ENCODE peak calls at places on chromosomes 5 and 9, in eight cellular contexts. Q is foreskin fibroblast, N is HFFc6, T is A549, P is fibroblast of pulmonary artery, U is kidney, C is Peyer's patch, Z is Calu3. B is an unnamed sample.

GRCh38 chr9:80501635-80502034 is 929.9 kb downstream of the TLE4 start:
- DNase-seq in Q (peak; percentile 42), N (no peak), U (no peak), C (no peak), T (no peak), P (peak; percentile 24), Z (no peak), B (no peak)

GRCh38 chr5:181052526-181052927 is 12.5 kb downstream of the BTNL9 start:
- DNase-seq in P (peak; percentile 8), N (no peak), U (no peak), C (no peak), Z (peak; percentile 23), Q (peak; percentile 40), T (no peak), B (no peak)

GRCh38 chr5:6804766-6805165 is 91.5 kb downstream of the TENT4A start:
- DNase-seq in Q (peak; percentile 17), U (no peak), P (peak; percentile 23), N (peak; percentile 37), C (no peak), Z (no peak), T (no peak), B (no peak)

GRCh38 chr9:4718911-4719310 is 22.1 kb downstream of the AK3 start:
- DNase-seq in Q (no peak), N (no peak), U (no peak), C (no peak), Z (no peak), P (no peak), T (no peak), B (no peak)

GRCh38 chr5:56631719-56632118 is 183.6 kb upstream of the MAP3K1 start:
- DNase-seq in C (no peak), P (no peak), Q (no peak), Z (no peak), U (no peak), T (no peak), N (no peak), B (no peak)

GRCh38 chr5:111231053-111231586 is 6.9 kb downstream of the CAMK4 start:
- DNase-seq in Z (no peak), N (no peak), Q (no peak), P (no peak), U (no peak), T (no peak), C (no peak), B (no peak)

GRCh38 chr5:151094054-151094858 is 13.4 kb upstream of the TNIP1 start:
- DNase-seq in C (peak; percentile 67), U (no peak), P (peak; percentile 53), N (no peak), T (peak; percentile 43), Q (peak; percentile 35), Z (peak; percentile 82), B (no peak)

GRCh38 chr5:2123874-2124273 is 241.1 kb upstream of the IRX4 start:
- DNase-seq in C (no peak), Q (no peak), T (no peak), U (no peak), Z (no peak), P (no peak), N (no peak), B (no peak)

GRCh38 chr5:162768962-162769464 is 668.4 kb upstream of the CCNG1 start:
- DNase-seq in N (no peak), U (no peak), Z (no peak), Q (no peak), P (no peak), C (no peak), T (no peak), B (no peak)

GRCh38 chr9:2414465-2414864 is 207.1 kb upstream of the VLDLR start:
- DNase-seq in Z (no peak), P (peak; percentile 26), U (no peak), C (no peak), N (no peak), T (no peak), Q (no peak), B (no peak)

GRCh38 chr5:97102010-97102470 is 40.4 kb downstream of the LIX1 start:
- DNase-seq in Q (no peak), U (no peak), N (no peak), P (no peak), C (no peak), Z (no peak), T (no peak), B (no peak)

GRCh38 chr9:95265960-95266359 is 51.5 kb downstream of the FANCC start:
- DNase-seq in N (no peak), Z (no peak), P (no peak), Q (no peak), U (no peak), C (no peak), T (no peak), B (no peak)

GRCh38 chr9:109161471-109161870 is 5.6 kb downstream of the FRRS1L start:
- DNase-seq in Z (no peak), P (no peak), N (no peak), C (no peak), Q (no peak), U (no peak), T (no peak), B (no peak)

GRCh38 chr9:105425817-105426433 is 21.9 kb upstream of the FSD1L start:
- DNase-seq in U (no peak), Q (peak; percentile 61), N (peak; percentile 38), Z (no peak), P (peak; percentile 58), T (peak; percentile 55), C (no peak), B (no peak)

GRCh38 chr5:66821626-66822429 is 225.6 kb downstream of the MAST4 start:
- DNase-seq in T (no peak), Z (no peak), N (no peak), U (no peak), P (peak; percentile 45), C (no peak), Q (no peak), B (no peak)

GRCh38 chr5:101976933-101977332 is 319.2 kb downstream of the SLCO4C1 start:
- DNase-seq in N (no peak), P (no peak), T (no peak), C (no peak), Q (no peak), Z (no peak), U (no peak), B (no peak)

GRCh38 chr5:157657516-157657915 is 5.3 kb upstream of the SOX30 start:
- DNase-seq in U (no peak), C (no peak), N (no peak), Q (no peak), P (no peak), Z (no peak), T (no peak), B (no peak)

GRCh38 chr9:70805953-70806352 is 315.5 kb downstream of the TRPM3 start:
- DNase-seq in Z (no peak), Q (peak; percentile 75), P (no peak), C (no peak), T (no peak), U (no peak), N (no peak), B (no peak)

GRCh38 chr9:134381671-134382505 is 55.6 kb downstream of the RXRA start:
- DNase-seq in T (no peak), P (no peak), N (no peak), U (no peak), Q (no peak), Z (no peak), C (peak; percentile 64), B (no peak)

GRCh38 chr9:93945400-93946337 is 9.5 kb downstream of the BARX1 start:
- DNase-seq in Z (no peak), T (no peak), C (no peak), N (no peak), Q (no peak), P (no peak), U (no peak), B (no peak)

GRCh38 chr5:123124495-123125171 is 35.6 kb downstream of the PRDM6 start:
- DNase-seq in U (no peak), Z (no peak), C (no peak), P (peak; percentile 44), T (no peak), Q (no peak), N (no peak), B (no peak)

GRCh38 chr5:96297290-96297689 is 135.8 kb downstream of the PCSK1 start:
- DNase-seq in T (no peak), U (no peak), N (peak; percentile 82), C (no peak), P (peak; percentile 75), Q (peak; percentile 92), Z (no peak), B (no peak)

GRCh38 chr9:124218438-124219289 is 39.1 kb upstream of the NEK6 start:
- DNase-seq in C (peak; percentile 70), P (peak; percentile 42), Q (peak; percentile 68), N (peak; percentile 40), T (peak; percentile 72), U (no peak), Z (peak; percentile 62), B (peak; percentile 54)
- TF ChIP-seq CTCF in C (peak; percentile 27), P (peak; percentile 11), Q (no peak), N (peak; percentile 25), T (no peak), U (no peak), Z (no peak), B (peak; percentile 35)

DNA sequence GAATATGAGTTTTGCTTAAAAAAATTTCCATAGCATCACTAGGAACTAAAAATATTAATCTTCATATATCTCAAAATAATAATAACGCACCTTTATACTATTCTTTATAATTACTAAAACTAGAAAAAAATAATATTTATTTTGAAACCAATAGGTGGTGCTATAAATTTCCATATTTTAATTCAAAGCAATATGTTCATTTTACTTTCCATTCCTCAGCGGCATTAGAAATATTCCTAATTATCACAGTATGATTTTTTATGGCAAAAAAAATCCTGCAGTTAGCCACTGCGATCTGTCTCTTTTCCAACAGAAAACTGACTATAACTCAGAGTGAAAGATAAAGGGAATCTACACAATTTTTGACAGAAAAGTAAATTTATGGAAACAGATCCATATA is 167.4 kb upstream of the MPDZ start:
- DNase-seq in T (no peak), Q (no peak), C (no peak), P (peak; percentile 34), U (no peak), N (no peak), Z (no peak), B (no peak)
- TF ChIP-seq CTCF in T (peak; percentile 29), Q (no peak), C (no peak), P (peak; percentile 5), U (no peak), N (peak; percentile 72), Z (no peak), B (peak; percentile 83)

GRCh38 chr5:50440651-50441478 is at the start of gene EMB:
- DNase-seq in Q (peak; percentile 33), N (no peak), T (peak; percentile 16), U (peak; percentile 90), P (peak; percentile 1), C (peak; percentile 89), Z (peak; percentile 80), B (no peak)
- TF ChIP-seq CTCF in Q (no peak), N (no peak), T (peak; percentile 7), U (no peak), P (no peak), C (peak; percentile 47), Z (peak; percentile 32), B (peak; percentile 58)

DNA sequence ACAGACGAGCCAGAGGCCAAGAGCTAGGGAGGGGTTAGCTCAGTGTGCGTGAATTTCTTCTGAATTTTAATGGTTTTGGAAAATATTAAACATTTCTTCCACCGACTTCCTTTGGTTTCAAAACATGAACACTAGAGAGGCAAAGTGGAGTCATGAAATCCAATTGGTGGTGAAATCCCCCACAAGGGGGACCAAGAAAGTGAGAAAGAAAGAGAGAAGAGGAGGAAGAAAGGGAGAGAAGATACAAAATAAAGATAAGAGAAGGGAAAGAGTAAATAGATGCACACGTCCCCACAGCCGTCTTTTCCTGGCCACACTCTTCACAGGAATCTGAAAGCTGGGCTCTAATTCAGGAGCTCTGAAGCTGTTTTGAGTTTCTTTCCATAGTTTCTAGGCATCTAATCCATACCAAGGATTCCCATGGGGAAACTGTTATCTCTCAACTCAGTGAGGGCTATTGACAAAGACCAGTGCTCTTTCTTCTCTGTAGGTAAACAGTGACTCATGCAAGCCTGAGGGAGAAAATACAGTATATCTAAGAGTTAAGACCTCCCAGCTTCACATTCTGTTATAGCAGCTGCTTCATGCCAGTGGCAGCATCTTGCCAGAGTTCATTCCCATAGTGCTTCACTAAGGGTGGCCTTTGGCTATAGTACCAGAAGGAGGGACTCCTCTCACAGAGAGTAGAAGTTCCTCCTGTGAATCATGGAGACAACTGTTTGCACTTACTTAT is 115.8 kb upstream of the LIFR start:
- DNase-seq in N (no peak), Z (no peak), C (no peak), T (peak; percentile 48), P (peak; percentile 90), Q (peak; percentile 60), U (no peak), B (no peak)
- TF ChIP-seq CTCF in N (no peak), Z (no peak), C (no peak), T (no peak), P (no peak), Q (no peak), U (no peak), B (peak; percentile 13)

B was measured in chondrocyte.